ENCODE peak calls at places on chromosomes 1 and 21, in four cellular contexts. A, J, E and W are unnamed samples.

GRCh38 chr1:6352138-6352563 is 41.4 kb downstream of the ACOT7 start:
- DNase-seq in A (no peak), J (no peak), E (no peak), W (no peak)

GRCh38 chr1:64539808-64540207 is 69.9 kb downstream of the CACHD1 start:
- DNase-seq in A (no peak), J (no peak), E (no peak), W (peak; percentile 81)

GRCh38 chr1:100530901-100531487 is 6.9 kb upstream of the GPR88 start:
- DNase-seq in A (no peak), J (no peak), E (no peak), W (peak; percentile 96)

GRCh38 chr1:158117854-158118691 is 62.6 kb upstream of the CD1D start:
- DNase-seq in A (no peak), J (no peak), E (peak; percentile 51), W (peak; percentile 60)

GRCh38 chr1:218156602-218157001 is 128.5 kb upstream of the RRP15 start:
- DNase-seq in A (no peak), J (peak; percentile 54), E (peak; percentile 12), W (no peak)

GRCh38 chr1:116483481-116484309 is 87.1 kb downstream of the CD58 start:
- DNase-seq in A (no peak), J (peak; percentile 81), E (no peak), W (peak; percentile 28)

GRCh38 chr1:21437341-21437640 is 2.6 kb upstream of the NBPF3 start:
- DNase-seq in A (no peak), J (no peak), E (no peak), W (no peak)

GRCh38 chr1:24002664-24003063 is 22.5 kb upstream of the SRSF10 start:
- DNase-seq in A (no peak), J (no peak), E (no peak), W (no peak)

GRCh38 chr1:181324797-181325616 is 158.3 kb upstream of the CACNA1E start:
- DNase-seq in A (no peak), J (no peak), E (no peak), W (no peak)

GRCh38 chr1:17109897-17110554 is 9.2 kb downstream of the PADI2 start:
- DNase-seq in A (peak; percentile 81), J (peak; percentile 96), E (no peak), W (no peak)

GRCh38 chr1:21397813-21398188 is 42.1 kb upstream of the NBPF3 start:
- DNase-seq in A (peak; percentile 9), J (peak; percentile 89), E (no peak), W (no peak)

GRCh38 chr1:66788231-66788939 is 12.7 kb downstream of the INSL5 start:
- DNase-seq in A (no peak), J (no peak), E (no peak), W (no peak)

GRCh38 chr21:26759731-26760130 is 85.5 kb downstream of the ADAMTS1 start:
- DNase-seq in A (no peak), J (no peak), E (no peak), W (no peak)

GRCh38 chr1:57222801-57223200 is 201.1 kb downstream of the DAB1 start:
- DNase-seq in A (no peak), J (no peak), E (no peak), W (no peak)

GRCh38 chr1:166972827-166973226 is 2.5 kb downstream of the ILDR2 start:
- DNase-seq in A (no peak), J (no peak), E (no peak), W (no peak)

GRCh38 chr1:67713071-67713806 is 28.2 kb downstream of the GADD45A start:
- DNase-seq in A (peak; percentile 87), J (no peak), E (peak; percentile 73), W (peak; percentile 78)